ENCODE peak calls at places on chromosome 3, in eight cellular contexts. X, G, V, R, Y, L, O and B are unnamed samples.

GRCh38 chr3:101128786-101129185 is 135.6 kb upstream of the ABI3BP start:
- DNase-seq in V (no peak), L (no peak), O (no peak), G (no peak), Y (no peak), R (no peak), X (no peak), B (no peak)

GRCh38 chr3:182829761-182830405 is 36.6 kb downstream of the ATP11B start:
- DNase-seq in L (no peak), O (no peak), Y (no peak), V (no peak), R (no peak), X (no peak), G (no peak), B (no peak)

GRCh38 chr3:45509038-45509767 is 85.3 kb upstream of the LIMD1 start:
- DNase-seq in Y (peak; percentile 99), O (no peak), R (peak; percentile 91), G (no peak), L (no peak), V (no peak), X (peak; percentile 93), B (peak; percentile 93)

GRCh38 chr3:189316296-189317019 is 144.7 kb downstream of the TPRG1 start:
- DNase-seq in X (no peak), Y (peak; percentile 29), V (peak; percentile 72), O (peak; percentile 3), R (no peak), L (no peak), G (no peak), B (no peak)

GRCh38 chr3:124636101-124636862 is 94.0 kb upstream of the UMPS start:
- DNase-seq in R (no peak), X (no peak), O (no peak), G (no peak), L (no peak), Y (peak; percentile 1), V (peak; percentile 30), B (no peak)

GRCh38 chr3:135908737-135909136 is 56.8 kb upstream of the PPP2R3A start:
- DNase-seq in Y (no peak), R (no peak), L (no peak), O (no peak), X (no peak), V (no peak), G (no peak), B (no peak)

GRCh38 chr3:139310474-139310933 is 33.3 kb upstream of the MRPS22 start:
- DNase-seq in X (peak; percentile 72), V (no peak), G (no peak), Y (peak; percentile 94), R (no peak), O (no peak), L (no peak), B (no peak)

GRCh38 chr3:88005066-88005465 is 53.7 kb downstream of the CGGBP1 start:
- DNase-seq in O (no peak), X (no peak), L (peak; percentile 28), Y (peak; percentile 28), G (no peak), R (peak; percentile 9), V (no peak), B (peak; percentile 75)

GRCh38 chr3:197482001-197482400 is 73.8 kb downstream of the BDH1 start:
- DNase-seq in L (peak; percentile 25), X (no peak), Y (peak; percentile 68), O (no peak), R (no peak), V (no peak), G (no peak), B (peak; percentile 48)

GRCh38 chr3:103025880-103026279 is 591.1 kb downstream of the ZPLD1 start:
- DNase-seq in Y (no peak), L (no peak), G (no peak), O (no peak), X (no peak), R (no peak), V (no peak), B (no peak)

GRCh38 chr3:22372292-22372949 is 621.4 kb upstream of the ZNF385D start:
- DNase-seq in O (no peak), R (no peak), X (no peak), Y (no peak), V (no peak), G (peak; percentile 11), L (peak; percentile 79), B (no peak)

GRCh38 chr3:4740397-4741105 is 238.7 kb upstream of the BHLHE40 start:
- DNase-seq in L (no peak), R (no peak), G (no peak), X (no peak), O (no peak), V (no peak), Y (no peak), B (peak; percentile 33)

GRCh38 chr3:61530355-61530754 is 31.0 kb upstream of the PTPRG start:
- DNase-seq in Y (peak; percentile 9), G (no peak), R (peak; percentile 45), V (no peak), O (peak; percentile 59), X (no peak), L (peak; percentile 76), B (peak; percentile 22)

GRCh38 chr3:132660056-132660744 is at the start of gene UBA5:
- DNase-seq in O (peak; percentile 32), L (peak; percentile 62), R (no peak), V (peak; percentile 71), Y (peak; percentile 80), G (peak; percentile 76), X (no peak), B (peak; percentile 79)

GRCh38 chr3:147672035-147672434 is 262.9 kb downstream of the ZIC1 start:
- DNase-seq in O (no peak), V (no peak), X (no peak), R (no peak), G (no peak), Y (no peak), L (peak; percentile 11), B (no peak)

GRCh38 chr3:25910997-25911396 is 121.1 kb downstream of the OXSM start:
- DNase-seq in G (no peak), V (peak; percentile 41), O (peak; percentile 12), Y (peak; percentile 6), L (peak; percentile 65), X (no peak), R (no peak), B (peak; percentile 61)

GRCh38 chr3:44375450-44375849 is 36.9 kb downstream of the TCAIM start:
- DNase-seq in X (no peak), O (peak; percentile 14), L (no peak), R (no peak), Y (no peak), G (no peak), V (no peak), B (no peak)

GRCh38 chr3:67605377-67605776 is 49.0 kb downstream of the SUCLG2 start:
- DNase-seq in X (peak; percentile 50), O (no peak), G (no peak), L (no peak), V (no peak), R (peak; percentile 2), Y (peak; percentile 35), B (no peak)

GRCh38 chr3:108008106-108008505 is 82.7 kb downstream of the CD47 start:
- DNase-seq in O (no peak), X (no peak), Y (no peak), G (no peak), L (no peak), R (no peak), V (no peak), B (no peak)

GRCh38 chr3:4744405-4745239 is 234.6 kb upstream of the BHLHE40 start:
- DNase-seq in L (no peak), O (peak; percentile 89), Y (peak; percentile 74), G (no peak), X (no peak), R (no peak), V (no peak), B (no peak)

GRCh38 chr3:122031123-122031468 is 9.0 kb upstream of the ILDR1 start:
- DNase-seq in V (no peak), G (no peak), X (no peak), L (no peak), Y (no peak), O (no peak), R (no peak), B (no peak)

GRCh38 chr3:122033018-122033417 is 11.0 kb upstream of the ILDR1 start:
- DNase-seq in X (no peak), G (no peak), V (no peak), O (no peak), L (no peak), R (no peak), Y (no peak), B (no peak)
- H3K4me3 ChIP-seq in X (no peak overlapping the region), G (no peak overlapping the region), V (no peak overlapping the region), O (no peak overlapping the region), L (no peak overlapping the region), R (no peak overlapping the region), Y (no peak overlapping the region), B (no peak overlapping the region)

GRCh38 chr3:48694610-48695051 is 8.9 kb upstream of the NCKIPSD start:
- DNase-seq in X (peak; percentile 51), Y (peak; percentile 85), L (no peak), G (peak; percentile 82), V (peak; percentile 60), R (peak; percentile 45), O (no peak), B (peak; percentile 71)
- H3K4me3 ChIP-seq in X (no peak overlapping the region), Y (no peak overlapping the region), L (no peak overlapping the region), G (peak overlapping the region; percentile 67), V (no peak overlapping the region), R (no peak overlapping the region), O (no peak overlapping the region), B (no peak overlapping the region)

GRCh38 chr3:52248165-52248541 is 2.6 kb downstream of the PPM1M start:
- DNase-seq in Y (no peak), R (no peak), G (no peak), O (no peak), L (no peak), X (no peak), V (no peak), B (no peak)

GRCh38 chr3:52247455-52248164 is 2.1 kb downstream of the PPM1M start:
- DNase-seq in O (no peak), L (no peak), Y (no peak), X (no peak), G (no peak), R (no peak), V (no peak), B (no peak)

GRCh38 chr3:52245322-52246263 is at the start of gene PPM1M:
- DNase-seq in V (peak; percentile 46), L (peak; percentile 83), R (no peak), G (peak; percentile 58), Y (peak; percentile 53), X (no peak), O (no peak), B (peak; percentile 21)

GRCh38 chr3:52246728-52247454 is 1.3 kb downstream of the PPM1M start:
- DNase-seq in Y (no peak), G (peak; percentile 25), L (no peak), O (no peak), V (no peak), X (no peak), R (no peak), B (no peak)

GRCh38 chr3:52246264-52246620 is 683 bp downstream of the PPM1M start:
- DNase-seq in R (no peak), Y (no peak), L (no peak), V (no peak), O (no peak), X (no peak), G (no peak), B (no peak)
- H3K4me3 ChIP-seq in R (peak overlapping the region; percentile 29), Y (peak overlapping the region; percentile 69), L (peak overlapping the region; percentile 49), V (peak overlapping the region; percentile 43), O (peak overlapping the region; percentile 44), X (peak overlapping the region; percentile 67), G (peak overlapping the region; percentile 70), B (peak overlapping the region; percentile 39)

GRCh38 chr3:180359381-180360279 is 242.3 kb upstream of the TTC14 start:
- DNase-seq in X (no peak), Y (no peak), L (no peak), R (no peak), G (no peak), O (no peak), V (no peak), B (no peak)

GRCh38 chr3:180358179-180358578 is 243.8 kb upstream of the TTC14 start:
- DNase-seq in L (no peak), X (peak; percentile 3), V (no peak), R (no peak), Y (no peak), O (no peak), G (no peak), B (no peak)

GRCh38 chr3:180362081-180362480 is 239.9 kb upstream of the TTC14 start:
- DNase-seq in Y (no peak), L (no peak), O (no peak), X (no peak), G (no peak), R (no peak), V (no peak), B (no peak)
- H3K4me3 ChIP-seq in Y (no peak overlapping the region), L (no peak overlapping the region), O (no peak overlapping the region), X (no peak overlapping the region), G (no peak overlapping the region), R (no peak overlapping the region), V (no peak overlapping the region), B (no peak overlapping the region)